ENCODE peak calls at places on chromosomes 16 and 17, in ten cellular contexts. O is endothelial cell; T is activated T-cell treated with anti-CD3 and anti-CD28 coated beads for 48 hours; G is NCI-H460; N is right cardiac atrium; H is hepatic stellate cell; Z is cardiac muscle cell; A is K562; Q is activated naive CD8-positive, alpha-beta T cell treated with anti-CD3 and anti-CD28 coated beads, Interleukin-2, amount 50 U/mL, for 16 hours; I is GM04504. U is an unnamed sample.
A peak's percentile ranks its signal among the peaks of the same experiment; 100 is the strongest.

GRCh38 chr17:77556408-77557068 is 402.0 kb upstream of the TNRC6C start:
- DNase-seq in O (no peak), T (no peak), G (no peak), N (no peak), H (no peak), Z (no peak), A (no peak), Q (no peak), I (no peak), U (no peak)

GRCh38 chr17:4497101-4497824 is 1.4 kb upstream of the SPNS2 start:
- DNase-seq in O (no peak), T (no peak), G (no peak), N (peak; percentile 38), H (no peak), Z (no peak), A (no peak), Q (no peak), I (no peak), U (no peak)

GRCh38 chr17:77865109-77865611 is 93.3 kb upstream of the TNRC6C start:
- DNase-seq in O (no peak), T (no peak), G (no peak), N (peak; percentile 87), H (no peak), Z (no peak), A (no peak), Q (no peak), I (no peak), U (peak; percentile 51)

GRCh38 chr17:33871720-33872535 is 383.2 kb upstream of the CCL2 start:
- DNase-seq in O (no peak), T (no peak), G (no peak), N (no peak), H (no peak), Z (no peak), A (peak; percentile 89), Q (no peak), I (no peak), U (no peak)

GRCh38 chr16:48590476-48590875 is 19.5 kb downstream of the N4BP1 start:
- DNase-seq in O (no peak), T (no peak), G (no peak), N (no peak), H (no peak), Z (no peak), A (no peak), Q (no peak), I (no peak), U (no peak)

GRCh38 chr17:17533901-17534441 is 37.8 kb upstream of the RASD1 start:
- DNase-seq in O (no peak), T (no peak), G (no peak), N (no peak), H (no peak), Z (no peak), A (no peak), Q (no peak), I (no peak), U (no peak)

GRCh38 chr16:57372372-57373116 is at the start of gene CX3CL1:
- DNase-seq in O (peak; percentile 56), T (no peak), G (no peak), N (peak; percentile 86), H (peak; percentile 71), Z (peak; percentile 69), A (no peak), Q (no peak), I (no peak), U (peak; percentile 60)

GRCh38 chr16:29824589-29825144 is 4.4 kb downstream of the MVP start:
- DNase-seq in O (no peak), T (no peak), G (no peak), N (peak; percentile 45), H (peak; percentile 83), Z (no peak), A (no peak), Q (no peak), I (no peak), U (no peak)

GRCh38 chr17:45021607-45022287 is 29.7 kb downstream of the DCAKD start:
- DNase-seq in O (peak; percentile 88), T (peak; percentile 74), G (peak; percentile 45), N (peak; percentile 91), H (peak; percentile 90), Z (peak; percentile 87), A (peak; percentile 89), Q (peak; percentile 19), I (no peak), U (peak; percentile 86)

GRCh38 chr16:25411376-25412081 is 153.9 kb upstream of the ZKSCAN2 start:
- DNase-seq in O (no peak), T (no peak), G (no peak), N (no peak), H (no peak), Z (peak; percentile 18), A (no peak), Q (no peak), I (no peak), U (no peak)

GRCh38 chr16:85554791-85555548 is 58.2 kb upstream of the GSE1 start:
- DNase-seq in O (peak; percentile 46), T (peak; percentile 57), G (peak; percentile 15), N (peak; percentile 89), H (peak; percentile 92), Z (peak; percentile 70), A (peak; percentile 87), Q (no peak), I (no peak), U (peak; percentile 76)

GRCh38 chr16:58515871-58516767 is 802 bp downstream of the SETD6 start:
- DNase-seq in O (no peak), T (peak; percentile 39), G (no peak), N (peak; percentile 73), H (no peak), Z (peak; percentile 37), A (peak; percentile 68), Q (peak; percentile 22), I (no peak), U (peak; percentile 69)

GRCh38 chr17:76134911-76135809 is 5.9 kb downstream of the FOXJ1 start:
- DNase-seq in O (no peak), T (no peak), G (no peak), N (no peak), H (no peak), Z (no peak), A (no peak), Q (no peak), I (no peak), U (no peak)

GRCh38 chr17:49984776-49985175 is 10.2 kb downstream of the DLX3 start:
- DNase-seq in O (no peak), T (no peak), G (no peak), N (no peak), H (no peak), Z (no peak), A (no peak), Q (no peak), I (no peak), U (no peak)

GRCh38 chr16:81885976-81886586 is 107.0 kb downstream of the PLCG2 start:
- DNase-seq in O (peak; percentile 59), T (peak; percentile 10), G (peak; percentile 26), N (no peak), H (peak; percentile 62), Z (peak; percentile 38), A (peak; percentile 86), Q (no peak), I (no peak), U (no peak)

GRCh38 chr16:17921357-17921978 is 415.1 kb downstream of the NPIPA8 start:
- DNase-seq in O (peak; percentile 53), T (peak; percentile 43), G (no peak), N (peak; percentile 46), H (no peak), Z (peak; percentile 5), A (peak; percentile 70), Q (no peak), I (no peak), U (peak; percentile 27)

U was measured in left ventricle myocardium superior.